ENCODE peak calls at places on chromosomes 4 and X, in five cellular contexts. G is body of pancreas, C is astrocyte of the spinal cord, K is nephron progenitor cell, A is RCC 7860. V is an unnamed sample.

GRCh38 chr4:128630881-128631280 is 178.6 kb upstream of the JADE1 start:
- DNase-seq in A (no peak), G (no peak), C (no peak), K (no peak), V (no peak)

GRCh38 chr4:25103423-25103822 is 56.8 kb downstream of the SEPSECS start:
- DNase-seq in G (no peak), A (no peak), K (no peak), C (no peak), V (no peak)

GRCh38 chr4:89136525-89136924 is 25.2 kb downstream of the TIGD2 start:
- DNase-seq in G (no peak), K (no peak), C (no peak), A (no peak), V (no peak)

GRCh38 chr4:176451441-176451840 is 131.7 kb downstream of the SPCS3 start:
- DNase-seq in A (no peak), K (no peak), C (no peak), G (no peak), V (no peak)

GRCh38 chrX:111329370-111329769 is 59.1 kb upstream of the CAPN6 start:
- DNase-seq in G (no peak), K (no peak), A (no peak), C (no peak), V (no peak)

GRCh38 chrX:153774576-153775292 is 6.1 kb upstream of the SRPK3 start:
- DNase-seq in C (no peak), A (no peak), K (peak), G (peak), V (no peak)

GRCh38 chr4:67393699-67394281 is 151.5 kb downstream of the CENPC start:
- DNase-seq in C (peak), K (peak), G (no peak), A (peak), V (peak)

GRCh38 chrX:23392195-23392594 is 57.5 kb downstream of the PTCHD1 start:
- DNase-seq in G (no peak), C (no peak), K (no peak), A (no peak), V (no peak)

GRCh38 chrX:111837226-111837625 is 38.8 kb upstream of the TRPC5OS start:
- DNase-seq in G (no peak), K (no peak), A (no peak), C (no peak), V (no peak)

GRCh38 chrX:74420194-74421035 is 878 bp upstream of the SLC16A2 start:
- DNase-seq in G (peak), C (peak), A (no peak), K (peak), V (peak)

GRCh38 chr4:38534344-38534743 is 129.7 kb upstream of the KLF3 start:
- DNase-seq in C (no peak), A (no peak), K (no peak), G (no peak), V (no peak)

GRCh38 chr4:185004562-185005208 is 13.6 kb upstream of the HELT start:
- DNase-seq in G (peak), K (peak), A (no peak), C (peak), V (no peak)

GRCh38 chr4:183591301-183591700 is 67.7 kb downstream of the RWDD4 start:
- DNase-seq in K (no peak), G (no peak), C (no peak), A (no peak), V (no peak)

GRCh38 chr4:54877006-54877405 is 219.2 kb downstream of the KIT start:
- DNase-seq in A (no peak), G (no peak), C (peak), K (no peak), V (peak)

GRCh38 chr4:79682801-79683217 is 274.8 kb upstream of the GK2 start:
- DNase-seq in A (no peak), C (peak), K (no peak), G (no peak), V (peak)

GRCh38 chrX:129823115-129823514 is 20.6 kb downstream of the ZDHHC9 start:
- DNase-seq in A (peak), K (peak), C (peak), G (no peak), V (peak)

GRCh38 chr4:72568959-72569718 is at the start of gene ADAMTS3:
- DNase-seq in C (peak), K (peak), G (peak), A (peak), V (no peak)

GRCh38 chrX:28659269-28659668 is 72.0 kb downstream of the IL1RAPL1 start:
- DNase-seq in K (no peak), C (no peak), G (peak), A (no peak), V (no peak)

GRCh38 chr4:8218371-8219050 is 19.4 kb downstream of the SH3TC1 start:
- DNase-seq in K (no peak), A (no peak), G (no peak), C (no peak), V (no peak)

GRCh38 chr4:14695411-14695810 is 306.9 kb upstream of the CPEB2 start:
- DNase-seq in K (no peak), G (no peak), A (no peak), C (no peak), V (no peak)

GRCh38 chr4:67207941-67208441 is 337.3 kb downstream of the CENPC start:
- DNase-seq in A (no peak), C (no peak), G (no peak), K (no peak), V (no peak)

V was measured in astrocyte of the cerebellum.